ENCODE peak calls at places on chromosome 20, in six cellular contexts. B, T, L, O, W and S are unnamed samples.

GRCh38 chr20:19617256-19617655 is 140.8 kb upstream of the RIN2 start:
- DNase-seq in L (no peak), T (no peak), B (no peak), W (no peak), O (no peak), S (no peak)

GRCh38 chr20:38131588-38132121 is 33.4 kb downstream of the TGM2 start:
- DNase-seq in O (no peak), T (no peak), W (no peak), L (no peak), B (no peak), S (no peak)

GRCh38 chr20:37515876-37516275 is 5.2 kb upstream of the NNAT start:
- DNase-seq in W (no peak), L (no peak), T (no peak), O (no peak), B (no peak), S (no peak)

GRCh38 chr20:43507150-43508080 is at the start of gene L3MBTL1:
- DNase-seq in B (peak), T (no peak), O (peak), W (peak), L (peak), S (no peak)

GRCh38 chr20:63977392-63978276 is 1.8 kb downstream of the SAMD10 start:
- DNase-seq in T (no peak), W (peak), L (no peak), O (peak), B (no peak), S (no peak)

GRCh38 chr20:37564016-37564387 is 36.3 kb upstream of the BLCAP start:
- DNase-seq in B (peak), T (no peak), L (no peak), W (no peak), O (no peak), S (no peak)

GRCh38 chr20:38230253-38230551 is 30.3 kb downstream of the KIAA1755 start:
- DNase-seq in B (no peak), T (no peak), L (no peak), W (no peak), O (no peak), S (no peak)

GRCh38 chr20:47818466-47818865 is 33.2 kb upstream of the SULF2 start:
- DNase-seq in T (no peak), L (no peak), W (no peak), O (no peak), B (no peak), S (no peak)

GRCh38 chr20:54004397-54004940 is 65.9 kb downstream of the BCAS1 start:
- DNase-seq in L (no peak), O (no peak), B (no peak), T (no peak), W (no peak), S (no peak)

GRCh38 chr20:34654207-34654744 is 22.6 kb downstream of the PIGU start:
- DNase-seq in W (no peak), L (no peak), B (peak), T (no peak), O (no peak), S (no peak)

GRCh38 chr20:57907131-57908083 is 197.6 kb upstream of the PMEPA1 start:
- DNase-seq in L (no peak), B (no peak), T (no peak), O (no peak), W (no peak), S (no peak)

GRCh38 chr20:56468317-56469076 is at the start of gene RTF2:
- DNase-seq in O (peak), B (peak), W (peak), T (peak), L (peak), S (peak)

GRCh38 chr20:2822073-2822472 is 5.9 kb downstream of the TMEM239 start:
- DNase-seq in O (no peak), L (no peak), T (no peak), B (no peak), W (peak), S (peak)

GRCh38 chr20:54067606-54068174 is 2.7 kb downstream of the BCAS1 start:
- DNase-seq in T (no peak), L (peak), O (peak), W (peak), B (peak), S (no peak)

GRCh38 chr20:5884465-5885335 is 65.6 kb downstream of the TRMT6 start:
- DNase-seq in W (no peak), L (no peak), B (no peak), O (no peak), T (no peak), S (no peak)

GRCh38 chr20:43379239-43379917 is 78.3 kb upstream of the SRSF6 start:
- DNase-seq in T (no peak), L (no peak), O (peak), B (no peak), W (no peak), S (no peak)

GRCh38 chr20:12891643-12892042 is 117.1 kb upstream of the SPTLC3 start:
- DNase-seq in O (no peak), T (no peak), W (no peak), L (no peak), B (no peak), S (no peak)

GRCh38 chr20:50648651-50649050 is 42.7 kb downstream of the RIPOR3 start:
- DNase-seq in L (no peak), O (no peak), W (no peak), B (no peak), T (no peak), S (no peak)
- H3K27ac ChIP-seq in L (no peak), O (peak), W (no peak), B (no peak), T (no peak), S (no peak)

GRCh38 chr20:51512645-51513044 is 29.9 kb downstream of the NFATC2 start:
- DNase-seq in O (no peak), B (no peak), T (no peak), W (peak), L (no peak), S (peak)

GRCh38 chr20:51514252-51514651 is 28.3 kb downstream of the NFATC2 start:
- DNase-seq in O (no peak), L (no peak), W (no peak), B (no peak), T (no peak), S (peak)

GRCh38 chr20:51511861-51512619 is 30.5 kb downstream of the NFATC2 start:
- DNase-seq in B (no peak), W (no peak), O (no peak), T (no peak), L (no peak), S (no peak)

GRCh38 chr20:51514836-51515235 is 27.7 kb downstream of the NFATC2 start:
- DNase-seq in W (no peak), B (no peak), T (no peak), O (no peak), L (no peak), S (no peak)

DNA sequence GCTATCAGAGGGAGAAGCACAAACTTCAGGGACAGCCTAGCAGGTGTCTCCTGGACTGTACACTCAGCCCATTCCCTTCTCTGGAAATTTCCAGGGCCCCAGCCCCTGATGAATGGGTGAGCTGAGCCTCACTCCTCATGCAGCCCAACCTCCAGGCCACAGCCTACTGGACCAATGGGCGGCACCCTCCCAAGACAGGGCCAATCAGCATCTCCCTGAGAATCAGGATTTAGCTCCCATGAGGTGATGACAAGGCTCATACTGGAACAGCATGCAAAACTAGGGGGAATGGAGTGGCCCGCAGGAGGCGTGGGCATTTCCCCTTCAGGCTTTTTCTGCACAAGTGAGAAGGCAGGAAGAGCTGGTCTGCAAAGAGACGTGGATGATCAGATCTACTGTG is 29.0 kb downstream of the NFATC2 start:
- DNase-seq in L (no peak), W (peak), T (no peak), B (no peak), O (no peak), S (no peak)
- H3K27ac ChIP-seq in L (no peak), W (no peak), T (no peak), B (no peak), O (no peak), S (peak)

DNA sequence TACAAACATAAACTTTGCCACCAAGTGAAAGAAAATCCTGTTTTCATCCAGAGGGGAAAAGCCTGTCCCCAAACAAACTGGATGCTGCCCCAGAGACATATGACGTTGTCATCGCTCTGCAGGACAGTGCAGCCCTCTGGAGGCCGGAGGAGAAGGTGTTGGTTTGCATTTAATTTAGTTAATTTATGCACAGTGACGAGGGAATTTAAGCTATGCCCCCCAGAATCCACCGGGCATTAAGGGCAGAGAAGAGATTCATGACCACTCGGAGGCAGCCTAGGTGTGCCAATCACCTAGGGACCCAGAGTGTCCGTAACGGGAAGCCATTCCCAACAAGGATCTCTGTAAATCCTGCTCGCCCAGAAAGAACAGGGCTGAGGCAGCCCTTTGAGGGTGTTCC is 45.1 kb downstream of the NINL start:
- DNase-seq in L (peak), B (peak), O (no peak), W (peak), T (no peak), S (no peak)
- H3K27ac ChIP-seq in L (no peak), B (no peak), O (peak), W (no peak), T (no peak), S (no peak)

GRCh38 chr20:62766716-62767115 is 29.6 kb upstream of the MRGBP start:
- DNase-seq in T (no peak), W (no peak), B (no peak), L (peak), O (no peak), S (no peak)

GRCh38 chr20:62765021-62765420 is 31.3 kb upstream of the MRGBP start:
- DNase-seq in T (no peak), O (no peak), L (no peak), W (no peak), B (no peak), S (no peak)

GRCh38 chr20:62764156-62764935 is 31.9 kb upstream of the MRGBP start:
- DNase-seq in B (no peak), W (no peak), T (no peak), L (no peak), O (no peak), S (no peak)

GRCh38 chr20:62766071-62766450 is 30.2 kb upstream of the MRGBP start:
- DNase-seq in B (no peak), W (no peak), O (no peak), L (no peak), T (no peak), S (no peak)

DNA sequence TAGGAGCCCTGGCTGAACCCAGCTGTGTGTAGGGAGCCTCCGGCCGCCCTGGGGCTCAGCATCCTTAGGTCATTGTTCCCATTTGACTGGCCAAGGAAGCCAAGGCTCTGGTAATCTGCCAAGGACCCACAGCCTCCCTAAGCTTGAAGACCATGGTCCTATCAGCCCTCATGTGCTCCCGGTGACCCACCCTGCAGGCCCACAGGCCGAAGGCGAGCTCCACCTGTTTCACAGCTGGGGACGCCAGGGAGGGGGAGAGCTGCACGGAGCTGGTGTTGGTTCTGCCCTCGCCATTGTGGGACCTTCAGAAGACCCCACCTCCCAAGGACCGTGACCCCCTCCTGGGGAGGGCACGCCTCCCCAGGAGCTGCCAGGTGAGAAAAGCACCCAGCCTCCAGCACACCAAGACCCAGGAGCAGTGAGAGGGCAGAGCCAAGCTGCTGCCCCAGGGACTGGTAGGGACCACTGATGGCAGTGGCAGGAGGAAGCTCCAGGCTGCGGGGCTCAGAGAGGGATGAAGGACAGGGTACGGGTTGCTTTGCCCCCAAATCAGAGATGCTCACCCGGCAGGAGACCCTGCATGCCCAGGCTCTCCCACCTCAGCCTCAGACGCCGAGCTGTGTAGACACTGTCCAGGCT is 30.7 kb upstream of the MRGBP start:
- DNase-seq in B (no peak), O (no peak), L (no peak), T (no peak), W (no peak), S (no peak)
- H3K27ac ChIP-seq in B (no peak), O (no peak), L (no peak), T (no peak), W (no peak), S (no peak)

DNA sequence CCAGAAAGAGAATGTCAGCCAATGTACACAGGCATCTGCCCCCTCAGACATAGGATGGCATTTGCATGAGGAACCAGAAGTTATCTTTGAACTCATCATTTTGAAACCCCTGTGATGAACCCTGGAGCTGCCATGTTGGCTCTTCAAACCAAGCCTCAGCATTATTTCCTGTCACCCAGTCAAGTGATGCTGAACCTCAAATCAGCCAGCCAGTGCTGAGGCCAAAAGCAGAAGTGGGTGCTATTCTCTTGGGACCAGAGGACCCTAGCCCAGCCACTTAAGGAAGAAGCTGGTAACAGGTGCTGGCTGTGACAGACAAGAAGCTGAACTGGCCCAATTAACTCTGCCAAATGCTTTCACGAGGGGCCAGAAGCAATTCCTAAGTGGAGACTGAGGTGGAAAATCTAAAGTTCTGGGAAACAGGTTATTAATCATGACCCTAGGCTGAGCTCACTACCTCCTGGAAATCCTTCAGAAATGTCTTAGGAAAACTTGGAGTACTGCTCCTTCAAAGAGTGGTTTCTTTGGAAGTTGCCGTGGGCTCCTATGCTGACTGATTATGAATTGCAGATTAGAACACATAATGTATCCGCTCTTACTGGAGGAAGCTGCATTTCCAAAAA is 4.0 kb downstream of the PKIG start:
- DNase-seq in T (no peak), B (peak), W (no peak), O (no peak), L (peak), S (no peak)
- H3K27ac ChIP-seq in T (no peak), B (peak), W (no peak), O (no peak), L (no peak), S (no peak)

GRCh38 chr20:25394996-25395395 is 4.4 kb upstream of the ABHD12 start:
- DNase-seq in W (no peak), B (no peak), O (no peak), L (no peak), T (no peak), S (no peak)

GRCh38 chr20:25397081-25397480 is 6.4 kb upstream of the ABHD12 start:
- DNase-seq in W (no peak), T (no peak), L (no peak), O (no peak), B (no peak), S (no peak)

GRCh38 chr20:25397827-25398226 is 7.2 kb upstream of the ABHD12 start:
- DNase-seq in O (no peak), T (no peak), B (peak), W (no peak), L (no peak), S (no peak)

GRCh38 chr20:25390538-25391528 is at the start of gene ABHD12:
- DNase-seq in T (peak), L (peak), B (peak), O (peak), W (peak), S (peak)

GRCh38 chr20:25394276-25394675 is 3.6 kb upstream of the ABHD12 start:
- DNase-seq in O (no peak), T (no peak), B (no peak), L (no peak), W (no peak), S (no peak)
- H3K27ac ChIP-seq in O (peak), T (no peak), B (no peak), L (no peak), W (no peak), S (no peak)